ENCODE peak calls at places on chromosome 14, in seven cellular contexts. Y, L, X, H, E, A and U are unnamed samples. For H3K4me1, the result is how much of the 10 kb centered on the place peaks cover.

GRCh38 chr14:20782280-20782890 is 1.3 kb downstream of the RNASE6 start:
- DNase-seq in A (no peak), X (no peak), Y (no peak), H (peak), L (no peak), E (no peak), U (no peak)

GRCh38 chr14:85475113-85475512 is 54.8 kb upstream of the FLRT2 start:
- DNase-seq in H (no peak), A (no peak), L (no peak), X (no peak), Y (no peak), E (no peak), U (no peak)

GRCh38 chr14:52951730-52952481 is 1.1 kb upstream of the FERMT2 start:
- DNase-seq in E (peak), A (no peak), H (peak), L (peak), Y (no peak), X (peak), U (peak)

GRCh38 chr14:74573421-74574091 is 38.5 kb downstream of the LTBP2 start:
- DNase-seq in E (no peak), L (no peak), A (peak), Y (no peak), X (peak), H (peak), U (no peak)

GRCh38 chr14:29111554-29111953 is 345.0 kb downstream of the FOXG1 start:
- DNase-seq in L (no peak), A (no peak), X (no peak), Y (no peak), H (peak), E (no peak), U (no peak)

GRCh38 chr14:32382704-32383103 is 53.6 kb downstream of the AKAP6 start:
- DNase-seq in H (peak), A (no peak), Y (no peak), E (no peak), X (peak), L (no peak), U (peak)

GRCh38 chr14:54890794-54891193 is 11.8 kb downstream of the GCH1 start:
- DNase-seq in Y (no peak), L (no peak), X (no peak), E (no peak), A (no peak), H (no peak), U (no peak)

GRCh38 chr14:102155150-102155549 is 15.5 kb downstream of the WDR20 start:
- DNase-seq in X (no peak), E (no peak), L (no peak), Y (no peak), H (peak), A (no peak), U (peak)

GRCh38 chr14:92774563-92774962 is 19.5 kb upstream of the GOLGA5 start:
- DNase-seq in A (no peak), X (no peak), E (no peak), H (no peak), L (no peak), Y (no peak), U (no peak)

GRCh38 chr14:35829449-35829848 is 3.3 kb downstream of the BRMS1L start:
- DNase-seq in X (no peak), Y (no peak), E (no peak), A (no peak), L (no peak), H (no peak), U (no peak)

GRCh38 chr14:104877806-104878550 is 12.9 kb downstream of the CEP170B start:
- DNase-seq in L (no peak), Y (no peak), H (no peak), X (no peak), A (peak), E (no peak), U (peak)

GRCh38 chr14:51546603-51547258 is 105.0 kb upstream of the FRMD6 start:
- DNase-seq in A (no peak), H (no peak), L (no peak), X (no peak), E (no peak), Y (no peak), U (peak)
- H3K4me1 ChIP-seq in A (under half), H (under half), L (under half), X (half or more), E (under half), Y (under half), U (under half)

DNA sequence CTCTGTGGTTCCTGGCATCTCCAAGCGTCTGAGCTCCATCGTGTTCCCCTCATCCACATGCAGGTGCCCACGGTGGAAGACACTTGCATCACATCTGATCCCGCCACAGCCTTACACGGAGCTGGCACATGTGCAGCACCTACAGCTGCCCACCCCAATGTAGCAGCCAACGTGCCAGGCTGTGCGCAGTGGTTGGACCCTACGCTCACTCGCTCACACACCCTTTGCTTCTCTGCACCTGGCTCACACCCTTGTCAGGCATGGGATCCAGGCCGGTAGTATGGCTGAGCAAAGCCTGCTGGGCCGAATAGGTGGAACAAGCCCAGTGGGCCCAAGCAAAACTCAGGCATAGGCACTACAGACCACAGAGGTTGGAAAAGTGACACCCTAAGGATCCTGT is 567.2 kb downstream of the FSCB start:
- DNase-seq in X (no peak), A (no peak), H (no peak), Y (no peak), E (no peak), L (no peak), U (no peak)
- H3K4me1 ChIP-seq in X (under half), A (under half), H (under half), Y (under half), E (under half), L (under half), U (under half)

GRCh38 chr14:60756847-60757246 is 22.3 kb downstream of the MNAT1 start:
- DNase-seq in X (no peak), E (no peak), H (no peak), Y (no peak), A (no peak), L (no peak), U (no peak)
- H3K4me1 ChIP-seq in X (under half), E (under half), H (half or more), Y (under half), A (under half), L (under half), U (under half)

GRCh38 chr14:100241279-100241678 is 2.3 kb downstream of the YY1 start:
- DNase-seq in A (no peak), Y (no peak), H (no peak), E (no peak), X (no peak), L (no peak), U (no peak)

GRCh38 chr14:100246809-100247428 is 8.0 kb downstream of the YY1 start:
- DNase-seq in A (no peak), X (peak), Y (no peak), L (no peak), E (no peak), H (peak), U (peak)

GRCh38 chr14:100240725-100241032 is 1.7 kb downstream of the YY1 start:
- DNase-seq in E (no peak), Y (no peak), A (no peak), X (no peak), H (no peak), L (no peak), U (no peak)

GRCh38 chr14:100250732-100251465 is 12.0 kb downstream of the YY1 start:
- DNase-seq in E (no peak), X (no peak), A (no peak), L (no peak), Y (no peak), H (no peak), U (no peak)

GRCh38 chr14:100246136-100246535 is 7.2 kb downstream of the YY1 start:
- DNase-seq in A (no peak), H (no peak), Y (no peak), L (no peak), E (peak), X (no peak), U (peak)
- H3K4me1 ChIP-seq in A (under half), H (half or more), Y (under half), L (under half), E (under half), X (under half), U (under half)

GRCh38 chr14:23091294-23092225 is 3.4 kb downstream of the ACIN1 start:
- DNase-seq in H (no peak), E (no peak), L (no peak), Y (no peak), X (no peak), A (no peak), U (no peak)
- H3K4me1 ChIP-seq in H (under half), E (under half), L (under half), Y (under half), X (under half), A (under half), U (under half)

GRCh38 chr14:90642239-90642717 is 174.0 kb downstream of the TTC7B start:
- DNase-seq in L (no peak), X (no peak), Y (no peak), A (no peak), H (peak), E (no peak), U (no peak)
- H3K4me1 ChIP-seq in L (under half), X (under half), Y (under half), A (under half), H (under half), E (under half), U (under half)

GRCh38 chr14:68692216-68692615 is 100.7 kb downstream of the ZFP36L1 start:
- DNase-seq in A (no peak), H (no peak), Y (no peak), X (no peak), L (no peak), E (no peak), U (no peak)
- H3K4me1 ChIP-seq in A (under half), H (under half), Y (under half), X (half or more), L (under half), E (under half), U (under half)

DNA sequence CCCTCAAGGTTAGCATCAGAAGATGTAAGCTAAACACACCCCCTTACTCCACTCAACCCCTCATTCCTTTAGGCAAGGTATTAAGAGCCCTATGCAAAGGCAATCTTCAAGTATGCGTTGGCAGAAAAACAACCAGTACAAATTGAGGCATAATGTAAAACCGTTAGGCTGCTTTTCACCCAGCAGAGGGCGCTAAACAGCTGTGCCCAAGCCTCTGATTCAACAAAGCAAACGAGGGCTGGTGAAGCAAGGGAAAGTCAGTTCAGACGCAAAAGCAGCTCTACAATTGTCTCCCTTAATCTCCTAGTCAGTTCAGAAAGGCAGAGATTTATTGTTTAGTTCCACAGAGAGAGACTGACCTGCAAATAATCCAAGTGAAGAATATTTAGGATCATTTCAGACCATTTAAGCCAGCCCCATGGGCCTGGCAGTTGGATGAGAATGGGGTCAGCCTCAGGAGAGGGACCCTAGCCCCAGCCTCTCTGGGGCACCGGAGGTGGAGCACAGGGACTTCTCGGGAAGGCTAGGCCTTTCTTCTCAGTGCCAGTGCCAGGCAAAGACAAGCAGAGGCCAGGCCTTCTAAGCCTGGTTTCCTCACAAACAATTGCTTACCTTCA is 23.5 kb downstream of the DCAF5 start:
- DNase-seq in E (peak), A (peak), X (peak), Y (peak), L (peak), H (peak), U (peak)
- H3K4me1 ChIP-seq in E (under half), A (under half), X (under half), Y (under half), L (under half), H (under half), U (under half)

GRCh38 chr14:68780358-68781160 is 12.3 kb downstream of the ZFP36L1 start:
- DNase-seq in L (peak), X (no peak), Y (peak), A (peak), E (peak), H (no peak), U (no peak)
- H3K4me1 ChIP-seq in L (under half), X (under half), Y (half or more), A (under half), E (under half), H (under half), U (under half)